ENCODE peak calls at places on chromosomes 2 and 18, in five cellular contexts. I is astrocyte of the spinal cord, W is right lobe of liver, B is AML-193, R is cardiac fibroblast. H is an unnamed sample.

GRCh38 chr2:21382980-21383520 is 259.3 kb downstream of the TDRD15 start:
- DNase-seq in R (no peak), B (no peak), I (no peak), W (no peak), H (no peak)

GRCh38 chr2:10792660-10793400 is 19.8 kb downstream of the PDIA6 start:
- DNase-seq in W (no peak), I (no peak), R (no peak), B (no peak), H (no peak)

GRCh38 chr18:52216686-52217085 is 123.3 kb upstream of the DCC start:
- DNase-seq in W (no peak), I (no peak), R (peak), B (no peak), H (peak)

GRCh38 chr2:179749210-179749609 is 112.2 kb downstream of the ZNF385B start:
- DNase-seq in B (no peak), I (peak), R (peak), W (no peak), H (peak)

GRCh38 chr2:174868916-174869315 is 104.6 kb upstream of the CHRNA1 start:
- DNase-seq in I (no peak), B (no peak), W (no peak), R (no peak), H (no peak)

GRCh38 chr2:20674974-20675679 is 8.2 kb downstream of the GDF7 start:
- DNase-seq in W (no peak), R (peak), B (no peak), I (peak), H (peak)

GRCh38 chr2:46657042-46657504 is 177.7 kb downstream of the TMEM247 start:
- DNase-seq in R (peak), B (peak), I (no peak), W (no peak), H (peak)

GRCh38 chr2:1437101-1437500 is 23.8 kb downstream of the TPO start:
- DNase-seq in B (no peak), I (no peak), W (no peak), R (no peak), H (no peak)

GRCh38 chr18:51603551-51603950 is 406.1 kb upstream of the MEX3C start:
- DNase-seq in B (no peak), R (no peak), W (no peak), I (no peak), H (no peak)

GRCh38 chr18:61333746-61334490 is 688 bp downstream of the CDH20 start:
- DNase-seq in I (peak), R (peak), W (no peak), B (no peak), H (peak)

GRCh38 chr2:88077076-88077475 is 9.5 kb downstream of the SMYD1 start:
- DNase-seq in B (no peak), I (no peak), W (no peak), R (no peak), H (no peak)

GRCh38 chr2:164960159-164960558 is 4.8 kb upstream of the SLC38A11 start:
- DNase-seq in B (no peak), I (peak), W (no peak), R (no peak), H (no peak)

GRCh38 chr18:42517896-42518295 is 562.9 kb downstream of the PIK3C3 start:
- DNase-seq in B (no peak), W (no peak), R (no peak), I (no peak), H (no peak)

GRCh38 chr2:138293045-138293444 is 208.5 kb upstream of the SPOPL start:
- DNase-seq in I (no peak), W (no peak), R (no peak), B (no peak), H (no peak)

GRCh38 chr18:4510709-4511108 is 55.6 kb upstream of the DLGAP1 start:
- DNase-seq in I (no peak), R (peak), W (no peak), B (no peak), H (no peak)

GRCh38 chr2:20314562-20315521 is 35.8 kb downstream of the PUM2 start:
- DNase-seq in I (peak), R (no peak), B (no peak), W (no peak), H (no peak)

GRCh38 chr2:153601812-153602211 is 123.2 kb upstream of the RPRM start:
- DNase-seq in W (no peak), I (no peak), B (no peak), R (no peak), H (no peak)

GRCh38 chr2:80246449-80247025 is 58.0 kb downstream of the LRRTM1 start:
- DNase-seq in R (no peak), I (no peak), B (no peak), W (no peak), H (no peak)